ENCODE peak calls at places on chromosomes 13 and 19, in seven cellular contexts. R is Caco-2, X is breast epithelium, T is esophagus squamous epithelium, V is retinal pigment epithelial cell, F is cardiac muscle cell, L is SK-N-SH. Q is an unnamed sample.

GRCh38 chr19:3725640-3726310 is 17.6 kb downstream of the TJP3 start:
- DNase-seq in T (no peak), R (no peak), F (peak), V (no peak), L (peak), X (peak), Q (no peak)

GRCh38 chr13:30892966-30893365 is 13.1 kb upstream of the MEDAG start:
- DNase-seq in V (no peak), L (no peak), T (no peak), R (peak), F (peak), X (no peak), Q (peak)

GRCh38 chr19:17488593-17489391 is 18.5 kb downstream of the SLC27A1 start:
- DNase-seq in T (no peak), R (peak), F (peak), V (no peak), L (peak), X (peak), Q (no peak)

GRCh38 chr13:96792736-96793444 is 201.4 kb downstream of the OXGR1 start:
- DNase-seq in L (no peak), X (no peak), F (peak), V (no peak), T (no peak), R (no peak), Q (no peak)

GRCh38 chr13:26548251-26548765 is 9.2 kb upstream of the WASF3 start:
- DNase-seq in T (no peak), F (no peak), V (no peak), R (no peak), L (no peak), X (no peak), Q (no peak)

GRCh38 chr19:45215391-45216191 is 29.6 kb downstream of the EXOC3L2 start:
- DNase-seq in X (peak), R (no peak), F (peak), V (no peak), L (peak), T (no peak), Q (no peak)

GRCh38 chr19:30862876-30863275 is 486.4 kb downstream of the TSHZ3 start:
- DNase-seq in F (no peak), V (no peak), T (no peak), L (no peak), X (no peak), R (no peak), Q (no peak)

GRCh38 chr19:55694241-55694655 is 19.2 kb downstream of the EPN1 start:
- DNase-seq in R (peak), T (no peak), V (no peak), L (no peak), X (no peak), F (no peak), Q (no peak)

GRCh38 chr19:38251564-38252051 is 4.6 kb downstream of the PPP1R14A start:
- DNase-seq in F (no peak), R (no peak), T (no peak), L (no peak), V (no peak), X (peak), Q (no peak)

GRCh38 chr19:12255372-12255771 is 39.3 kb downstream of the ZNF44 start:
- DNase-seq in T (no peak), V (no peak), X (no peak), R (no peak), L (no peak), F (no peak), Q (no peak)

GRCh38 chr19:29671393-29672076 is 6.3 kb downstream of the PLEKHF1 start:
- DNase-seq in V (peak), F (no peak), X (peak), L (no peak), R (no peak), T (peak), Q (no peak)
- TF ChIP-seq CTCF in V (peak), F (peak), X (peak), L (no peak), R (no peak), T (no peak), Q (peak)

GRCh38 chr19:20471441-20471840 is 94.1 kb downstream of the ZNF737 start:
- DNase-seq in F (no peak), V (no peak), T (no peak), X (no peak), L (no peak), R (no peak), Q (no peak)

GRCh38 chr19:20472854-20473253 is 92.7 kb downstream of the ZNF737 start:
- DNase-seq in X (no peak), V (no peak), T (no peak), R (no peak), L (peak), F (no peak), Q (no peak)

GRCh38 chr19:20470345-20471119 is 95.0 kb downstream of the ZNF737 start:
- DNase-seq in L (no peak), F (peak), R (no peak), T (no peak), V (no peak), X (no peak), Q (no peak)
- H3K4me3 ChIP-seq in L (no peak), F (no peak), R (no peak), T (no peak), V (no peak), X (no peak), Q (no peak)

GRCh38 chr19:15812059-15812722 is 3.3 kb downstream of the OR10H1 start:
- DNase-seq in T (no peak), V (no peak), X (no peak), F (no peak), R (peak), L (no peak), Q (no peak)
- TF ChIP-seq CTCF in T (peak), V (no peak), X (peak), F (no peak), R (peak), L (no peak), Q (no peak)

GRCh38 chr13:112928958-112929777 is 39.8 kb upstream of the MCF2L start:
- DNase-seq in R (peak), T (no peak), L (peak), X (no peak), F (no peak), V (no peak), Q (peak)
- H3K4me3 ChIP-seq in R (peak), T (no peak), L (no peak), X (no peak), F (no peak), V (no peak), Q (no peak)